ENCODE peak calls at places on chromosome 12, in five cellular contexts. M is fibroblast of lung, H is A549, C is thyroid gland, G is HCT116. R is an unnamed sample. For H3K4me1, the result is how much of the 10 kb centered on the place peaks cover.

GRCh38 chr12:114625294-114625851 is 58.6 kb downstream of the TBX3 start:
- DNase-seq in M (peak), H (peak), C (peak), G (peak), R (peak)

GRCh38 chr12:109753054-109753401 is 39.4 kb downstream of the FAM222A start:
- DNase-seq in M (no peak), H (no peak), C (no peak), G (no peak), R (no peak)

GRCh38 chr12:78636253-78636855 is 228.2 kb upstream of the SYT1 start:
- DNase-seq in M (no peak), H (no peak), C (no peak), G (no peak), R (no peak)

GRCh38 chr12:65449400-65449799 is 170.9 kb downstream of the MSRB3 start:
- DNase-seq in M (peak), H (no peak), C (no peak), G (no peak), R (no peak)

GRCh38 chr12:88062464-88062863 is 33.3 kb upstream of the C12orf50 start:
- DNase-seq in M (no peak), H (no peak), C (no peak), G (no peak), R (no peak)

GRCh38 chr12:5432011-5432400 is at the start of gene NTF3:
- DNase-seq in M (peak), H (no peak), C (no peak), G (no peak), R (no peak)

GRCh38 chr12:12725956-12726542 is 8.9 kb downstream of the CDKN1B start:
- DNase-seq in M (no peak), H (no peak), C (no peak), G (no peak), R (no peak)

GRCh38 chr12:6573001-6573400 is 4.9 kb upstream of the NOP2 start:
- DNase-seq in M (no peak), H (no peak), C (no peak), G (no peak), R (no peak)

GRCh38 chr12:69338120-69338859 is 9.9 kb upstream of the LYZ start:
- DNase-seq in M (no peak), H (no peak), C (no peak), G (no peak), R (no peak)

GRCh38 chr12:31874961-31875608 is 84.1 kb upstream of the RESF1 start:
- DNase-seq in M (peak), H (peak), C (no peak), G (no peak), R (peak)

GRCh38 chr12:69007858-69008314 is 74.9 kb upstream of the CPM start:
- DNase-seq in M (no peak), H (no peak), C (no peak), G (no peak), R (no peak)

GRCh38 chr12:112523856-112524255 is 105.1 kb downstream of the PTPN11 start:
- DNase-seq in M (no peak), H (no peak), C (no peak), G (no peak), R (no peak)

GRCh38 chr12:24996102-24996797 is 47.3 kb upstream of the BCAT1 start:
- DNase-seq in M (no peak), H (no peak), C (no peak), G (no peak), R (no peak)

GRCh38 chr12:124388038-124388676 is 93.3 kb downstream of the RFLNA start:
- DNase-seq in M (no peak), H (no peak), C (no peak), G (no peak), R (peak)

GRCh38 chr12:124961055-124961454 is 27.9 kb downstream of the DHX37 start:
- DNase-seq in M (no peak), H (no peak), C (no peak), G (no peak), R (no peak)

GRCh38 chr12:100251917-100252316 is 15.0 kb downstream of the DEPDC4 start:
- DNase-seq in M (peak), H (no peak), C (peak), G (no peak), R (no peak)

GRCh38 chr12:89968151-89968699 is 259.6 kb upstream of the ATP2B1 start:
- DNase-seq in M (no peak), H (no peak), C (no peak), G (no peak), R (no peak)

GRCh38 chr12:88570103-88570502 is 10.2 kb downstream of the KITLG start:
- DNase-seq in M (peak), H (no peak), C (no peak), G (no peak), R (peak)

GRCh38 chr12:91896725-91897515 is 248.7 kb downstream of the BTG1 start:
- DNase-seq in M (peak), H (no peak), C (peak), G (no peak), R (peak)

GRCh38 chr12:94228488-94228907 is 80.1 kb downstream of the PLXNC1 start:
- DNase-seq in M (no peak), H (no peak), C (no peak), G (no peak), R (no peak)

GRCh38 chr12:57162541-57163125 is 15.2 kb upstream of the LRP1-AS start:
- DNase-seq in M (no peak), H (no peak), C (no peak), G (no peak), R (no peak)

GRCh38 chr12:38949363-38949762 is 44.0 kb upstream of the CPNE8 start:
- DNase-seq in M (peak), H (no peak), C (no peak), G (no peak), R (no peak)

GRCh38 chr12:4958697-4959375 is 49.1 kb downstream of the KCNA1 start:
- DNase-seq in M (peak), H (no peak), C (no peak), G (no peak), R (no peak)

GRCh38 chr12:124721501-124722154 is 142.0 kb downstream of the SCARB1 start:
- DNase-seq in M (peak), H (no peak), C (no peak), G (no peak), R (no peak)

GRCh38 chr12:130719263-130719892 is 3.3 kb upstream of the RIMBP2 start:
- DNase-seq in M (no peak), H (no peak), C (no peak), G (no peak), R (no peak)

GRCh38 chr12:111758120-111758561 is 8.6 kb upstream of the ALDH2 start:
- DNase-seq in M (no peak), H (no peak), C (peak), G (no peak), R (no peak)

GRCh38 chr12:39620664-39621658 is 1.4 kb upstream of the ABCD2 start:
- DNase-seq in M (peak), H (no peak), C (no peak), G (no peak), R (no peak)

GRCh38 chr12:11652351-11653040 is 3.0 kb downstream of the ETV6 start:
- DNase-seq in M (peak), H (no peak), C (peak), G (no peak), R (peak)

GRCh38 chr12:93317227-93317626 is 60.5 kb upstream of the NUDT4 start:
- DNase-seq in M (no peak), H (no peak), C (no peak), G (no peak), R (no peak)

GRCh38 chr12:21054334-21054733 is 76.7 kb upstream of the SLCO1B1 start:
- DNase-seq in M (peak), H (no peak), C (no peak), G (no peak), R (no peak)

GRCh38 chr12:42468341-42468821 is 121.2 kb downstream of the PRICKLE1 start:
- DNase-seq in M (peak), H (no peak), C (no peak), G (no peak), R (no peak)

GRCh38 chr12:46366771-46367170 is 5.8 kb downstream of the SLC38A2 start:
- DNase-seq in M (no peak), H (no peak), C (no peak), G (no peak), R (no peak)

GRCh38 chr12:46368138-46368537 is 4.4 kb downstream of the SLC38A2 start:
- DNase-seq in M (no peak), H (no peak), C (no peak), G (no peak), R (no peak)

GRCh38 chr12:46368684-46369083 is 3.9 kb downstream of the SLC38A2 start:
- DNase-seq in M (no peak), H (no peak), C (no peak), G (no peak), R (no peak)

GRCh38 chr12:46365951-46366379 is 6.6 kb downstream of the SLC38A2 start:
- DNase-seq in M (peak), H (no peak), C (no peak), G (no peak), R (no peak)

GRCh38 chr12:46367351-46368029 is 5.1 kb downstream of the SLC38A2 start:
- DNase-seq in M (no peak), H (no peak), C (no peak), G (no peak), R (no peak)
- H3K4me1 ChIP-seq in M (under half), H (half or more), C (under half), G (under half), R (under half)

DNA sequence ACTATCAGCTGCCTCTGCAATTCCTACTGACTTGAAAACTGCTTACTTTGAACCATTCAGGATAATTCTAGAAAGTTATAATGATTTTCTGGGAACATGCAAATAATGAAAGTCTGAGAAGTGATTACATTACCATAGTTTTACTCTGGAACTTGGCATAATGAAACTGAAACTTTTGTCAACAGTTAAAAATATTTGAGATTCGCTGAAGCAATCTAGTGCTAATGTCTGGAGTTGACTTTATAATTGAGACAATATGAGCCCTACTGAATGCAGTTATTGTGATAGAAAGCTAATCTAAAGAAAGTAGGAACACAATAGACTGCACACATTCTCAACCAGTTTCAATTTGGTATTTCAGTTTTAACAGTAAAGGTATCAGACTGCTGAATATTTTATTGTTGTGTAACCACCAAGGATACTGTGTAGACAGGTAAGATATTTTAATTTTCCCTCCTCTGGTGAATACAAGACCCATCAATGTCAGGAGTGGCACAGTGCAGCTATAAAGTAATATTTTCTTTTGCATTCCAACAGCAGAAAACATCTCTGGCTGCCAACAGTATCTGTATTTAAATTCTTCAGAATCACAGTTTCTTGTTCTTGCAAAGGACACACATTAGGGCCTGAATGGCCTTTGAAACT is 483.5 kb downstream of the ATP23 start:
- DNase-seq in M (no peak), H (no peak), C (no peak), G (no peak), R (no peak)
- H3K27ac ChIP-seq in M (peak), H (peak), C (no peak), G (peak), R (peak)

GRCh38 chr12:120230974-120231315 is 30.0 kb upstream of the RPLP0 start:
- DNase-seq in M (no peak), H (no peak), C (no peak), G (no peak), R (no peak)

GRCh38 chr12:120230326-120230973 is 29.5 kb upstream of the RPLP0 start:
- DNase-seq in M (peak), H (peak), C (peak), G (peak), R (peak)

GRCh38 chr12:120229071-120229582 is 28.2 kb upstream of the RPLP0 start:
- DNase-seq in M (no peak), H (no peak), C (peak), G (no peak), R (peak)

GRCh38 chr12:120228291-120229070 is 27.6 kb upstream of the RPLP0 start:
- DNase-seq in M (peak), H (peak), C (peak), G (no peak), R (peak)

DNA sequence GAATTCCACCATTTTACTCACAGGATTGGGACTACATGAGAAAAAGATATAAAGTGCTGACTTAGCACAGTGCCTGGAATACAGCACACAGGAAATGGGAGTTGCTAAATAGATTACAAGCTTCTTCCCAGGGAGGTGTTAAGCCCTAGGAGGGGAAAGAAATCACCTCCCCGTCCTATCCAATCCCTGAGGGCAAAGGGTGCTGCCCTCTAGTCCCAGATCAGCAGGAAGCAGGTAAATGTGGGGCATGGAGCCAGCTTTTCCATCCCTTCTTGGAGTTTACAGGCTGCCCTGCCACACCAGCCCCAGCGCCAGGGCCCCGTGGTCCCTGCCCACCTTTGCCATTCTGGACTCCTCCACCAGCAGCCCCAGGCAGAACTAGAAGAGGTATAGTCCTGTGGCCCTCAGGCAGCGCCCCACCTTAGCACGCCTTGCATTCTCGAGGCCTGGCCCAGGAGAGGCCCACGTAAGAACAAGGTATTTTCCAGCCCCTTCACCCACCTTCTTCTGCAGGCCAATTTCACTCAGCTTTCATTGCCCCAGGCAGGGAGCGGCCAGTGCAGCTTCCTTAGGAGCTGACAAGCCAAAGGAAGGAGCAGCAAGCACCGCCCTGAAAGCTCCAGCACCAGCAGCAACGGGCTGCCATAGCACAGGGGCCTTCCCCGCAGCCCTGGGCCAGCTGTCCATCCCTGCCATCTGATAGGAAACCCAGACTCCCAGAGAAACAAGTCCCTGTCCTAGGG is 28.8 kb upstream of the RPLP0 start:
- DNase-seq in M (no peak), H (no peak), C (peak), G (no peak), R (no peak)
- H3K4me1 ChIP-seq in M (half or more), H (half or more), C (half or more), G (half or more), R (under half)

DNA sequence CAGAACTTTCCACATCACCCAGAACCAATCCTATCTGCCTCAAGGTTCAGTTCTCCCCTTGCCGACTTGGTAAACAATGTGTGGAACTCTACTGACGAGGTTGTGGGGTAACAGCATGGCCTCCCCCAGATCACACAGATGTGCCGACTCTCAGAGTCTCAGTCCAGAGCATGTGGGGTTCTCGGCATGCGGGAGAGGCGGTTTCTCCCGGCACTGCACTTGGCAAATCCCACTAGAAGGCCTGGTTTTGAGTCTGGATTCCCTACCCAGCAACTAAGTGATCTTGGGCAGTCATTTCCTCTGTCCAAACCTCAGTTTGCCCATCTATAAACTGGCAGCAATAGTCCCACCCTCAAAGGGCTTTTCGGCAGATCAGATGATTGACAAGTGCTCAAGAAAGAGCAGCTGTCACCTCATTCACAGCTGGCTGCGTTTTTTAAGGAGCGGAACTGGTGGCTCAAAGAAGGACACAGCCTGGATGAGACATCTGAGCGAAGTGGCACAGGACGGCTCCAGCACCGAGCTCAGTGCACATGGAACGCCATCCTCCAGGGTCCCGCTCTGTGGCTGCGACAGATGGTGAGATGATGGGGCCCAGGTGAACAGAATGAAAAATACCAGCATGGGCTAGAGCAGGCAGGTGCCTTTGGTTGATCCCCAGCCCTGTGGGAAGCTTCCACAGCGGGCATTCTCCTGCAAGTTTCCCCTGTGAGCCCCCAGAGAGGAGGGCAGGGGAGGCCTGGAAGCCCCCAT is 7.3 kb downstream of the TESC start:
- DNase-seq in M (no peak), H (no peak), C (no peak), G (no peak), R (no peak)
- H3K27ac ChIP-seq in M (no peak), H (no peak), C (no peak), G (peak), R (no peak)

GRCh38 chr12:2824541-2824940 is 10.3 kb downstream of the NRIP2 start:
- DNase-seq in M (peak), H (no peak), C (no peak), G (no peak), R (no peak)
- H3K4me1 ChIP-seq in M (under half), H (under half), C (under half), G (under half), R (under half)

GRCh38 chr12:96495841-96496545 is 6.6 kb downstream of the CFAP54 start:
- DNase-seq in M (no peak), H (no peak), C (no peak), G (no peak), R (no peak)
- H3K27ac ChIP-seq in M (no peak), H (no peak), C (no peak), G (no peak), R (peak)

DNA sequence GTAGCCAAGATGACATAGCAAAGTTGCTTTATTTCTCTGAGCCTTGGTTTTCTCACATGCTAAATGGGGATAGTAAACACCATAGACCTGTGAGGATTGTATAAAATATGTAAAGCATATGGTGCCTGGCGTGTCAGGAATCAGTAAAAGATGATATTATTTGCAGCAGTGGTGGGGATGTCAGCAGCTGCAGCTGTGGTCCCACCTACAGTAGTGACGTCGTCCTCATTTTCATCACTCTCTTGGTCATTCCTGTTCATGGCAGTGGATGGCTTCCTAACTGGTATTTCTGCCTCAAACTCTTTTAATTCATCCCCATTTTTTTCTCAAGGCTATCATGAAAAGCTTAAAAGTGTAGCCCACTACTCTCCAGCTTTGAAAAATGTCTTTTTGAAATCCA is 12.1 kb downstream of the BMAL2 start:
- DNase-seq in M (peak), H (no peak), C (no peak), G (no peak), R (no peak)
- H3K4me1 ChIP-seq in M (under half), H (under half), C (under half), G (under half), R (under half)

DNA sequence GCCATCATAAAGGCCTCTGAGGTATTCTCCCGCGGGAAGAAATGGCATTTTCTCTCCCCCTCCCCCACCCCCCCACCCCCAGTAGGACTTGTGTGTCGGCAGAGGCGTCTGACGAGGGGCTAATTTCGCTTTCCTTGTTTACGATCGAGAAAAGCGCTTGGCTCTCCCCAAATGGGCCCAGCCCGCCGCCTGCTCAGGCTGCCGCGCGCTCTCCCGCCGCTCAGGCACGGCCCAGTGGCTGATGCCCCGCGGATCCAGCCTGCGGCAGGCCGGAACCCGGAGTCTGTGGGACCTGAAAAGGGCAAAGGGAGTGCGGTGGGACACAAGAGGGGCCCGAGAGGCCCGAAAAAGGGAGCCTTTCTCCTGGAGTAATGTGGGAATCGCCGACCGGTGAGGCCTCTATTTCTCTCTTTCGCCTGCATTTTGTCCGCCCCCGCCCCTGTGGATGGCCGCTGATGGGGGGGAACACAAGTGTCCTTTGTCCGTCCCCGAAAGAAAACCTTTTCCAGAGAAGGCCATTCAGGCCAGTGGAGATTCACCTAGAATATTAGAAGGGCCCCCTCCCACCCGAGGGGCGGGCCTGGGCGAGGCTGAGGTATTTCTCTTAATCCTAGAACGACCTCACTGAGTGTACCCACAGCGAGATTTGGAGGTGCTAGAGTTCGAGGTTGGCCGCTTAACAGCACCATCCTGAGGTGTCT is 9.0 kb upstream of the HOXC6 start:
- DNase-seq in M (no peak), H (no peak), C (no peak), G (no peak), R (no peak)
- H3K27ac ChIP-seq in M (no peak), H (peak), C (no peak), G (no peak), R (peak)